ENCODE peak calls at places on chromosomes 6 and 20, in ten cellular contexts. One of them, this sample, is unnamed.

GRCh38 chr20:7146552-7147219 is 379.2 kb downstream of the BMP2 start:
- DNase-seq in lower lobe of right lung: no peak
- DNase-seq in CD8-positive, alpha-beta T cell: no peak
- DNase-seq in Karpas-422: no peak
- DNase-seq in brain microvascular endothelial cell: no peak
- DNase-seq in sigmoid colon: no peak
- DNase-seq in effector memory CD4-positive, alpha-beta T cell: no peak
- DNase-seq in uterus: no peak
- DNase-seq in prostate gland: no peak
- DNase-seq in caudate nucleus: no peak
- DNase-seq in this sample: no peak

GRCh38 chr6:30489081-30490030 is at the start of gene HLA-E:
- DNase-seq in caudate nucleus: peak; percentile 41
- DNase-seq in Karpas-422: peak; percentile 99
- DNase-seq in brain microvascular endothelial cell: peak; percentile 99
- DNase-seq in sigmoid colon: peak; percentile 99
- DNase-seq in lower lobe of right lung: peak; percentile 94
- DNase-seq in effector memory CD4-positive, alpha-beta T cell: peak; percentile 86
- DNase-seq in CD8-positive, alpha-beta T cell: peak; percentile 81
- DNase-seq in prostate gland: peak; percentile 98
- DNase-seq in uterus: peak; percentile 99
- DNase-seq in this sample: peak; percentile 59

GRCh38 chr20:52801628-52802006 is 170.5 kb upstream of the TSHZ2 start:
- DNase-seq in lower lobe of right lung: no peak
- DNase-seq in brain microvascular endothelial cell: no peak
- DNase-seq in Karpas-422: no peak
- DNase-seq in sigmoid colon: no peak
- DNase-seq in effector memory CD4-positive, alpha-beta T cell: no peak
- DNase-seq in uterus: no peak
- DNase-seq in prostate gland: peak; percentile 43
- DNase-seq in CD8-positive, alpha-beta T cell: no peak
- DNase-seq in caudate nucleus: no peak
- DNase-seq in this sample: no peak

GRCh38 chr6:108660251-108660650 is 99.5 kb downstream of the FOXO3 start:
- DNase-seq in sigmoid colon: no peak
- DNase-seq in effector memory CD4-positive, alpha-beta T cell: no peak
- DNase-seq in prostate gland: no peak
- DNase-seq in caudate nucleus: no peak
- DNase-seq in Karpas-422: no peak
- DNase-seq in CD8-positive, alpha-beta T cell: no peak
- DNase-seq in uterus: no peak
- DNase-seq in brain microvascular endothelial cell: no peak
- DNase-seq in lower lobe of right lung: no peak
- DNase-seq in this sample: no peak

GRCh38 chr20:12098411-12098810 is 180.7 kb downstream of the BTBD3 start:
- DNase-seq in effector memory CD4-positive, alpha-beta T cell: no peak
- DNase-seq in uterus: no peak
- DNase-seq in Karpas-422: no peak
- DNase-seq in CD8-positive, alpha-beta T cell: no peak
- DNase-seq in lower lobe of right lung: no peak
- DNase-seq in prostate gland: no peak
- DNase-seq in brain microvascular endothelial cell: no peak
- DNase-seq in sigmoid colon: no peak
- DNase-seq in caudate nucleus: no peak
- DNase-seq in this sample: no peak

GRCh38 chr6:142760152-142760551 is 184.8 kb downstream of the HIVEP2 start:
- DNase-seq in effector memory CD4-positive, alpha-beta T cell: no peak
- DNase-seq in prostate gland: no peak
- DNase-seq in brain microvascular endothelial cell: peak; percentile 77
- DNase-seq in Karpas-422: no peak
- DNase-seq in sigmoid colon: no peak
- DNase-seq in lower lobe of right lung: no peak
- DNase-seq in uterus: no peak
- DNase-seq in CD8-positive, alpha-beta T cell: no peak
- DNase-seq in caudate nucleus: no peak
- DNase-seq in this sample: no peak

GRCh38 chr20:49339123-49339522 is 61.3 kb upstream of the ZNFX1 start:
- DNase-seq in CD8-positive, alpha-beta T cell: no peak
- DNase-seq in brain microvascular endothelial cell: no peak
- DNase-seq in uterus: no peak
- DNase-seq in lower lobe of right lung: no peak
- DNase-seq in prostate gland: no peak
- DNase-seq in sigmoid colon: no peak
- DNase-seq in effector memory CD4-positive, alpha-beta T cell: no peak
- DNase-seq in Karpas-422: no peak
- DNase-seq in caudate nucleus: no peak
- DNase-seq in this sample: no peak

GRCh38 chr6:135334169-135334568 is 153.1 kb downstream of the MYB start:
- DNase-seq in CD8-positive, alpha-beta T cell: no peak
- DNase-seq in lower lobe of right lung: no peak
- DNase-seq in Karpas-422: no peak
- DNase-seq in prostate gland: no peak
- DNase-seq in brain microvascular endothelial cell: peak; percentile 69
- DNase-seq in uterus: no peak
- DNase-seq in caudate nucleus: no peak
- DNase-seq in sigmoid colon: no peak
- DNase-seq in effector memory CD4-positive, alpha-beta T cell: no peak
- DNase-seq in this sample: no peak

DNA sequence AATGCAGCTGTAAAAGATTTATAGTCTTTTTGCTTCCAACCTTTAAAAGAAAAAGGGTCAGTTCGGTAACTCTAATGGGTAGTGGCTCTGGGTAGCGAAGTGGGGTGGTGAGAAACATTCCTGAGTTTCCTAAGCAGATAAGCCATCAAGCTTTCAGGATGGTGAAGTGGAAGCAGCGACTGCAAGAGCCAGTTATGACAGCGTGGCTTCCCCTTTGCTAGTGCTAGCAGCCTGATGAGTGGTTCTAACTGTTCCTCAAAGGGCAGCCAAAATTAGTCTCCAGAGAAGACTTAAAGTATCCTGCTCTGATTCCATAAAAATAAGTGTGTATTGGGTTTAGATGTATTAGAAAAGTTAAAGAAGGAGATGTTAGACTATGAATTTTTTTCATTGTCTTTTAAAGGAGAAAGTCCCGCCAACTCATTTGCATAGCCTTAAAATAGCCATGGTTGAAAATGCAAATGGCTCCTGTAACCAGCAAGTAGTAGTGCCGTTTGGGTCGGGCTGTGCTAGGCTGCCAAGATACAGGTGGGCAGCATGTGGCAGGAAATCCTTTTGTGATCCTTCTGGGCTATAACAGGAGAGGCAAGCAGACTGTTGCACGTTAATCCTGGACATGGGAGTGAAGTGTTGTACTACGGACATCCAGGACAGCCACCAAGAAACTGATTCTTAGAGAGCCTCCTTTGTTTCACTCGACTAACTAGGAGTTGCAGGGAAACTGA is 18.0 kb downstream of the ELOVL2 start:
- DNase-seq in prostate gland: no peak
- DNase-seq in caudate nucleus: no peak
- DNase-seq in brain microvascular endothelial cell: no peak
- DNase-seq in uterus: no peak
- DNase-seq in lower lobe of right lung: no peak
- DNase-seq in effector memory CD4-positive, alpha-beta T cell: no peak
- DNase-seq in CD8-positive, alpha-beta T cell: no peak
- DNase-seq in sigmoid colon: no peak
- DNase-seq in Karpas-422: peak; percentile 71
- DNase-seq in this sample: no peak
- H3K27ac ChIP-seq in prostate gland: no peak overlapping the region
- H3K27ac ChIP-seq in caudate nucleus: peak overlapping the region; percentile 1
- H3K27ac ChIP-seq in brain microvascular endothelial cell: no peak overlapping the region
- H3K27ac ChIP-seq in uterus: no peak overlapping the region
- H3K27ac ChIP-seq in lower lobe of right lung: no peak overlapping the region
- H3K27ac ChIP-seq in effector memory CD4-positive, alpha-beta T cell: no peak overlapping the region
- H3K27ac ChIP-seq in CD8-positive, alpha-beta T cell: no peak overlapping the region
- H3K27ac ChIP-seq in sigmoid colon: no peak overlapping the region
- H3K27ac ChIP-seq in Karpas-422: no peak overlapping the region
- H3K27ac ChIP-seq in this sample: no peak overlapping the region

GRCh38 chr6:36239710-36240256 is 30.1 kb upstream of the PNPLA1 start:
- DNase-seq in prostate gland: no peak
- DNase-seq in sigmoid colon: no peak
- DNase-seq in brain microvascular endothelial cell: no peak
- DNase-seq in CD8-positive, alpha-beta T cell: no peak
- DNase-seq in lower lobe of right lung: no peak
- DNase-seq in uterus: no peak
- DNase-seq in caudate nucleus: no peak
- DNase-seq in effector memory CD4-positive, alpha-beta T cell: no peak
- DNase-seq in Karpas-422: no peak
- DNase-seq in this sample: no peak

GRCh38 chr6:36243562-36244212 is 26.2 kb upstream of the PNPLA1 start:
- DNase-seq in Karpas-422: no peak
- DNase-seq in sigmoid colon: no peak
- DNase-seq in CD8-positive, alpha-beta T cell: no peak
- DNase-seq in caudate nucleus: no peak
- DNase-seq in brain microvascular endothelial cell: no peak
- DNase-seq in lower lobe of right lung: no peak
- DNase-seq in prostate gland: no peak
- DNase-seq in effector memory CD4-positive, alpha-beta T cell: no peak
- DNase-seq in uterus: no peak
- DNase-seq in this sample: no peak

GRCh38 chr6:36241728-36242127 is 28.1 kb upstream of the PNPLA1 start:
- DNase-seq in prostate gland: no peak
- DNase-seq in uterus: no peak
- DNase-seq in caudate nucleus: no peak
- DNase-seq in lower lobe of right lung: no peak
- DNase-seq in Karpas-422: peak; percentile 94
- DNase-seq in brain microvascular endothelial cell: no peak
- DNase-seq in sigmoid colon: no peak
- DNase-seq in CD8-positive, alpha-beta T cell: no peak
- DNase-seq in effector memory CD4-positive, alpha-beta T cell: no peak
- DNase-seq in this sample: no peak

GRCh38 chr6:36244641-36245280 is 25.1 kb upstream of the PNPLA1 start:
- DNase-seq in effector memory CD4-positive, alpha-beta T cell: no peak
- DNase-seq in brain microvascular endothelial cell: no peak
- DNase-seq in prostate gland: no peak
- DNase-seq in sigmoid colon: no peak
- DNase-seq in Karpas-422: no peak
- DNase-seq in uterus: no peak
- DNase-seq in caudate nucleus: no peak
- DNase-seq in lower lobe of right lung: no peak
- DNase-seq in CD8-positive, alpha-beta T cell: no peak
- DNase-seq in this sample: no peak

DNA sequence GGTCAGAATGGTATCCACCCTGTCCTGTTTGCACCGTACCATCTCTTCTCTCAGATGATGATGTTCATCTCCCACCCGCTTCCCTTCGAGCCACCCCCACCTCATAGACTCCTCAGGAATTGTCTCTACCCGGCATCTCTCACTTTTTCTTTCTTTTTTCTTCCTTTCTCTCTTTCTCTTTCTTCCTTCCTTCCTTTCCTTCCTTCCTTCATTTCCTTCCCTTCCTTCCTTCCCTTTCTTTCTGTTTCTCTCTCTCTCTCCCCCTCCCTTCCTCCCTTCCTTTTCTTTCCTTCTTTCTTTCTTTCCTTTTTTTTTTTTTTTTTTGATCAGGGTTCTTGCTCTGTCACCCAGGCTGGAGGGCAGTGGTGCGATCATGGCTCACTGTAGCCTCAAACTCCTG is 27.7 kb upstream of the PNPLA1 start:
- DNase-seq in uterus: no peak
- DNase-seq in effector memory CD4-positive, alpha-beta T cell: no peak
- DNase-seq in caudate nucleus: no peak
- DNase-seq in sigmoid colon: no peak
- DNase-seq in brain microvascular endothelial cell: no peak
- DNase-seq in lower lobe of right lung: no peak
- DNase-seq in prostate gland: no peak
- DNase-seq in CD8-positive, alpha-beta T cell: no peak
- DNase-seq in Karpas-422: no peak
- DNase-seq in this sample: no peak
- H3K27ac ChIP-seq in uterus: no peak overlapping the region
- H3K27ac ChIP-seq in effector memory CD4-positive, alpha-beta T cell: no peak overlapping the region
- H3K27ac ChIP-seq in caudate nucleus: no peak overlapping the region
- H3K27ac ChIP-seq in sigmoid colon: no peak overlapping the region
- H3K27ac ChIP-seq in brain microvascular endothelial cell: no peak overlapping the region
- H3K27ac ChIP-seq in lower lobe of right lung: no peak overlapping the region
- H3K27ac ChIP-seq in prostate gland: no peak overlapping the region
- H3K27ac ChIP-seq in CD8-positive, alpha-beta T cell: no peak overlapping the region
- H3K27ac ChIP-seq in Karpas-422: no peak overlapping the region
- H3K27ac ChIP-seq in this sample: no peak overlapping the region

GRCh38 chr6:53794720-53795253 is at the start of gene LRRC1:
- DNase-seq in brain microvascular endothelial cell: peak; percentile 85
- DNase-seq in Karpas-422: peak; percentile 88
- DNase-seq in prostate gland: peak; percentile 90
- DNase-seq in lower lobe of right lung: peak; percentile 94
- DNase-seq in CD8-positive, alpha-beta T cell: peak; percentile 78
- DNase-seq in effector memory CD4-positive, alpha-beta T cell: peak; percentile 66
- DNase-seq in uterus: peak; percentile 86
- DNase-seq in caudate nucleus: peak; percentile 79
- DNase-seq in sigmoid colon: peak; percentile 95
- DNase-seq in this sample: peak; percentile 88

GRCh38 chr6:53795254-53795701 is 473 bp downstream of the LRRC1 start:
- DNase-seq in prostate gland: peak; percentile 29
- DNase-seq in CD8-positive, alpha-beta T cell: no peak
- DNase-seq in Karpas-422: no peak
- DNase-seq in sigmoid colon: no peak
- DNase-seq in lower lobe of right lung: no peak
- DNase-seq in effector memory CD4-positive, alpha-beta T cell: no peak
- DNase-seq in uterus: peak; percentile 18
- DNase-seq in brain microvascular endothelial cell: no peak
- DNase-seq in caudate nucleus: peak; percentile 43
- DNase-seq in this sample: no peak

GRCh38 chr6:53793318-53793975 is 1.4 kb upstream of the LRRC1 start:
- DNase-seq in brain microvascular endothelial cell: peak; percentile 60
- DNase-seq in prostate gland: peak; percentile 81
- DNase-seq in effector memory CD4-positive, alpha-beta T cell: no peak
- DNase-seq in Karpas-422: peak; percentile 65
- DNase-seq in lower lobe of right lung: peak; percentile 72
- DNase-seq in sigmoid colon: peak; percentile 67
- DNase-seq in uterus: peak; percentile 47
- DNase-seq in CD8-positive, alpha-beta T cell: no peak
- DNase-seq in caudate nucleus: peak; percentile 15
- DNase-seq in this sample: peak; percentile 12

GRCh38 chr6:53792973-53793317 is 1.9 kb upstream of the LRRC1 start:
- DNase-seq in lower lobe of right lung: no peak
- DNase-seq in effector memory CD4-positive, alpha-beta T cell: no peak
- DNase-seq in caudate nucleus: no peak
- DNase-seq in prostate gland: no peak
- DNase-seq in brain microvascular endothelial cell: no peak
- DNase-seq in sigmoid colon: no peak
- DNase-seq in CD8-positive, alpha-beta T cell: no peak
- DNase-seq in uterus: no peak
- DNase-seq in Karpas-422: no peak
- DNase-seq in this sample: no peak

GRCh38 chr6:53794073-53794719 is 609 bp upstream of the LRRC1 start:
- DNase-seq in effector memory CD4-positive, alpha-beta T cell: peak; percentile 17
- DNase-seq in uterus: peak; percentile 48
- DNase-seq in brain microvascular endothelial cell: peak; percentile 69
- DNase-seq in prostate gland: peak; percentile 72
- DNase-seq in caudate nucleus: peak; percentile 58
- DNase-seq in lower lobe of right lung: peak; percentile 72
- DNase-seq in CD8-positive, alpha-beta T cell: peak; percentile 35
- DNase-seq in Karpas-422: peak; percentile 67
- DNase-seq in sigmoid colon: peak; percentile 86
- DNase-seq in this sample: peak; percentile 67
- H3K27ac ChIP-seq in effector memory CD4-positive, alpha-beta T cell: peak overlapping the region; percentile 41
- H3K27ac ChIP-seq in uterus: peak overlapping the region; percentile 75
- H3K27ac ChIP-seq in brain microvascular endothelial cell: peak overlapping the region; percentile 64
- H3K27ac ChIP-seq in prostate gland: peak overlapping the region; percentile 83
- H3K27ac ChIP-seq in caudate nucleus: peak overlapping the region; percentile 79
- H3K27ac ChIP-seq in lower lobe of right lung: peak overlapping the region; percentile 80
- H3K27ac ChIP-seq in CD8-positive, alpha-beta T cell: peak overlapping the region; percentile 46
- H3K27ac ChIP-seq in Karpas-422: no peak overlapping the region
- H3K27ac ChIP-seq in sigmoid colon: peak overlapping the region; percentile 81
- H3K27ac ChIP-seq in this sample: peak overlapping the region; percentile 76

GRCh38 chr6:24864345-24864744 is 65.6 kb upstream of the ARMH2 start:
- DNase-seq in sigmoid colon: no peak
- DNase-seq in lower lobe of right lung: no peak
- DNase-seq in Karpas-422: no peak
- DNase-seq in effector memory CD4-positive, alpha-beta T cell: no peak
- DNase-seq in uterus: no peak
- DNase-seq in caudate nucleus: no peak
- DNase-seq in CD8-positive, alpha-beta T cell: no peak
- DNase-seq in prostate gland: no peak
- DNase-seq in brain microvascular endothelial cell: peak; percentile 14
- DNase-seq in this sample: no peak

GRCh38 chr6:24868765-24869164 is 67.0 kb downstream of the RIPOR2 start:
- DNase-seq in caudate nucleus: no peak
- DNase-seq in uterus: no peak
- DNase-seq in effector memory CD4-positive, alpha-beta T cell: no peak
- DNase-seq in Karpas-422: no peak
- DNase-seq in sigmoid colon: no peak
- DNase-seq in brain microvascular endothelial cell: no peak
- DNase-seq in prostate gland: no peak
- DNase-seq in lower lobe of right lung: no peak
- DNase-seq in CD8-positive, alpha-beta T cell: no peak
- DNase-seq in this sample: no peak

GRCh38 chr6:24867104-24867703 is 68.5 kb upstream of the ARMH2 start:
- DNase-seq in brain microvascular endothelial cell: no peak
- DNase-seq in prostate gland: no peak
- DNase-seq in effector memory CD4-positive, alpha-beta T cell: no peak
- DNase-seq in caudate nucleus: no peak
- DNase-seq in uterus: no peak
- DNase-seq in CD8-positive, alpha-beta T cell: no peak
- DNase-seq in lower lobe of right lung: no peak
- DNase-seq in sigmoid colon: no peak
- DNase-seq in Karpas-422: no peak
- DNase-seq in this sample: no peak

GRCh38 chr6:24861934-24862333 is 63.2 kb upstream of the ARMH2 start:
- DNase-seq in caudate nucleus: no peak
- DNase-seq in effector memory CD4-positive, alpha-beta T cell: no peak
- DNase-seq in Karpas-422: peak; percentile 85
- DNase-seq in sigmoid colon: no peak
- DNase-seq in CD8-positive, alpha-beta T cell: no peak
- DNase-seq in brain microvascular endothelial cell: no peak
- DNase-seq in lower lobe of right lung: no peak
- DNase-seq in uterus: no peak
- DNase-seq in prostate gland: no peak
- DNase-seq in this sample: no peak

GRCh38 chr6:24865161-24865560 is 66.4 kb upstream of the ARMH2 start:
- DNase-seq in caudate nucleus: no peak
- DNase-seq in CD8-positive, alpha-beta T cell: no peak
- DNase-seq in sigmoid colon: no peak
- DNase-seq in lower lobe of right lung: no peak
- DNase-seq in brain microvascular endothelial cell: no peak
- DNase-seq in Karpas-422: no peak
- DNase-seq in effector memory CD4-positive, alpha-beta T cell: no peak
- DNase-seq in prostate gland: peak; percentile 35
- DNase-seq in uterus: no peak
- DNase-seq in this sample: no peak
- H3K27ac ChIP-seq in caudate nucleus: no peak overlapping the region
- H3K27ac ChIP-seq in CD8-positive, alpha-beta T cell: no peak overlapping the region
- H3K27ac ChIP-seq in sigmoid colon: no peak overlapping the region
- H3K27ac ChIP-seq in lower lobe of right lung: no peak overlapping the region
- H3K27ac ChIP-seq in brain microvascular endothelial cell: no peak overlapping the region
- H3K27ac ChIP-seq in Karpas-422: peak overlapping the region; percentile 93
- H3K27ac ChIP-seq in effector memory CD4-positive, alpha-beta T cell: no peak overlapping the region
- H3K27ac ChIP-seq in prostate gland: no peak overlapping the region
- H3K27ac ChIP-seq in uterus: no peak overlapping the region
- H3K27ac ChIP-seq in this sample: no peak overlapping the region

This sample was measured in substantia nigra.